ENCODE peak calls at places on chromosomes 16 and 17, in ten cellular contexts. X, H, P, D, K, S, U, F, C and R are unnamed samples.

GRCh38 chr16:30923554-30924085 is at the start of gene FBXL19:
- DNase-seq in X (peak; percentile 50), H (no peak), P (peak; percentile 77), D (no peak), K (peak; percentile 60), S (peak; percentile 81), U (peak; percentile 83), F (peak; percentile 57), C (no peak), R (no peak)

GRCh38 chr16:81697321-81697885 is 81.7 kb upstream of the PLCG2 start:
- DNase-seq in X (peak; percentile 20), H (peak; percentile 76), P (no peak), D (peak; percentile 65), K (peak; percentile 55), S (no peak), U (no peak), F (peak; percentile 64), C (no peak), R (peak; percentile 72)

GRCh38 chr16:71626018-71626857 is at the start of gene MARVELD3:
- DNase-seq in X (peak; percentile 96), H (no peak), P (no peak), D (peak; percentile 93), K (peak; percentile 18), S (peak; percentile 64), U (peak; percentile 67), F (peak; percentile 92), C (no peak), R (peak; percentile 59)

GRCh38 chr16:85239239-85239638 is 127.0 kb upstream of the CIBAR2 start:
- DNase-seq in X (no peak), H (no peak), P (no peak), D (no peak), K (no peak), S (no peak), U (no peak), F (no peak), C (no peak), R (no peak)

GRCh38 chr17:12627177-12627629 is 38.5 kb upstream of the MYOCD start:
- DNase-seq in X (no peak), H (peak; percentile 100), P (no peak), D (peak; percentile 45), K (no peak), S (peak; percentile 69), U (no peak), F (peak; percentile 77), C (no peak), R (no peak)

GRCh38 chr16:13143551-13143950 is 242.2 kb downstream of the SHISA9 start:
- DNase-seq in X (no peak), H (no peak), P (no peak), D (no peak), K (no peak), S (no peak), U (no peak), F (no peak), C (no peak), R (no peak)

GRCh38 chr16:7405166-7405565 is 72.5 kb downstream of the RBFOX1 start:
- DNase-seq in X (peak; percentile 26), H (peak; percentile 8), P (peak; percentile 79), D (peak; percentile 27), K (peak; percentile 49), S (peak; percentile 47), U (no peak), F (peak; percentile 84), C (no peak), R (no peak)

GRCh38 chr17:49360796-49361128 is 1.3 kb downstream of the ZNF652 start:
- DNase-seq in X (no peak), H (no peak), P (no peak), D (no peak), K (no peak), S (no peak), U (no peak), F (peak; percentile 44), C (no peak), R (no peak)

GRCh38 chr17:3738562-3739295 is 15.0 kb downstream of the HASPIN start:
- DNase-seq in X (no peak), H (no peak), P (peak; percentile 56), D (peak; percentile 73), K (no peak), S (no peak), U (no peak), F (peak; percentile 50), C (no peak), R (no peak)

GRCh38 chr16:66292241-66292935 is 74.1 kb upstream of the CDH5 start:
- DNase-seq in X (no peak), H (no peak), P (no peak), D (no peak), K (no peak), S (peak; percentile 15), U (no peak), F (no peak), C (no peak), R (no peak)

GRCh38 chr17:29603109-29603674 is 10.3 kb downstream of the ANKRD13B start:
- DNase-seq in X (no peak), H (no peak), P (peak; percentile 35), D (no peak), K (no peak), S (no peak), U (no peak), F (no peak), C (no peak), R (no peak)
- TF ChIP-seq CTCF in X (no peak), H (no peak), P (no peak), D (no peak), K (no peak), S (no peak), U (no peak), F (no peak), C (no peak), R (no peak)

GRCh38 chr16:86739808-86740207 is 161.5 kb downstream of the FOXL1 start:
- DNase-seq in X (no peak), H (no peak), P (peak; percentile 12), D (no peak), K (no peak), S (no peak), U (no peak), F (peak; percentile 29), C (no peak), R (no peak)
- TF ChIP-seq CTCF in X (no peak), H (no peak), P (no peak), D (no peak), K (no peak), S (no peak), U (no peak), F (no peak), C (no peak), R (no peak)

GRCh38 chr17:62690168-62690897 is 62.9 kb downstream of the MRC2 start:
- DNase-seq in X (no peak), H (no peak), P (no peak), D (no peak), K (no peak), S (no peak), U (no peak), F (no peak), C (no peak), R (no peak)

GRCh38 chr17:62693616-62694415 is 66.3 kb downstream of the MRC2 start:
- DNase-seq in X (no peak), H (no peak), P (no peak), D (no peak), K (no peak), S (no peak), U (no peak), F (no peak), C (no peak), R (no peak)

GRCh38 chr17:62689441-62690167 is 62.1 kb downstream of the MRC2 start:
- DNase-seq in X (no peak), H (no peak), P (no peak), D (no peak), K (no peak), S (no peak), U (no peak), F (no peak), C (no peak), R (no peak)

GRCh38 chr17:62692159-62692651 is 64.7 kb downstream of the MRC2 start:
- DNase-seq in X (no peak), H (no peak), P (no peak), D (no peak), K (no peak), S (no peak), U (no peak), F (no peak), C (no peak), R (no peak)

DNA sequence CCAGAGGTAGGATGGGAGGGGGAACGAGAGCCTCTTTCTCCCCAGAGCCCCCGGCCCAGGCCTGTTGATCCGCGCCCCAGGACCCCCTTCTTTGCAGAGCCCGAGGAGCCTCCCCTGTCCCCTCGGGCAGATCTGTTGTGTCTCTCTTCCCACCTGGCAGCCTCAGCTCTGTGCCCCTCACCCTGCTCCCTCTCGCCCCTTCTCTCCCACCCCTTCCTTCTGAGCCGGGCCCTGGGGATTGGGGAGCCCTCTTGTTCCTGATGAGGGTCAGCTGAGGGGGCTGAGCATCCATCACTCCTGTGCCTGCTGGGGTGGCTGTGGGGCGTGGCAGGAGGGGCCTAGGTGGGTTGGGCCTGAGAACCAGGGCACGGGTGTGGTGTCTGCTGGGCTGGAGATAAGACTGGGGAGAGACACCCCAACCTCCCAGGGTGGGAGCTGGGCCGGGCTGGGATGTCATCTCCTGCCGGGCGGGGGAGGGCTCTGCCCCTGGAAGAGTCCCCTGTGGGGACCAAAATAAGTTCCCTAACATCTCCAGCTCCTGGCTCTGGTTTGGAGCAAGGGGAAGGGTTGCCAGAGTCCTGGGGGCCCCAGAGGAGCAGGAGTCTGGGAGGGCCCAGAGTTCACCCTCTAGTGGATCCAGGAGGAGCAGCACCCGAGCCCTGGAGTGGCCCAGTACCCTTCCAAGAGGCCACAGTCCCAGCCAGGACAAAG is 65.4 kb downstream of the MRC2 start:
- DNase-seq in X (no peak), H (peak; percentile 51), P (peak; percentile 64), D (no peak), K (no peak), S (peak; percentile 63), U (no peak), F (no peak), C (no peak), R (no peak)
- TF ChIP-seq CTCF in X (peak; percentile 46), H (peak; percentile 47), P (no peak), D (peak; percentile 14), K (peak; percentile 36), S (no peak), U (no peak), F (no peak), C (peak; percentile 41), R (peak; percentile 36)

GRCh38 chr17:76011951-76012350 is 11.3 kb downstream of the CDK3 start:
- DNase-seq in X (no peak), H (no peak), P (no peak), D (no peak), K (no peak), S (no peak), U (no peak), F (no peak), C (no peak), R (no peak)

GRCh38 chr17:76013377-76013932 is 12.8 kb downstream of the CDK3 start:
- DNase-seq in X (no peak), H (no peak), P (no peak), D (no peak), K (no peak), S (no peak), U (no peak), F (no peak), C (no peak), R (no peak)

GRCh38 chr17:76017481-76018339 is 9.4 kb downstream of the EVPL start:
- DNase-seq in X (no peak), H (no peak), P (no peak), D (no peak), K (no peak), S (no peak), U (no peak), F (no peak), C (no peak), R (no peak)

GRCh38 chr17:76014100-76014924 is 12.8 kb downstream of the EVPL start:
- DNase-seq in X (peak; percentile 78), H (peak; percentile 76), P (peak; percentile 82), D (peak; percentile 86), K (peak; percentile 68), S (peak; percentile 80), U (peak; percentile 95), F (peak; percentile 92), C (peak; percentile 33), R (peak; percentile 94)

GRCh38 chr17:76014925-76015261 is 12.2 kb downstream of the EVPL start:
- DNase-seq in X (no peak), H (no peak), P (no peak), D (peak; percentile 74), K (no peak), S (peak; percentile 63), U (no peak), F (no peak), C (no peak), R (no peak)
- TF ChIP-seq CTCF in X (no peak), H (no peak), P (no peak), D (no peak), K (no peak), S (no peak), U (no peak), F (no peak), C (no peak), R (no peak)